ENCODE peak calls at places on chromosomes 3 and 15, in six cellular contexts. K, Y, A, F, Z and V are unnamed samples.

GRCh38 chr15:89486726-89487050 is 9.7 kb downstream of the RHCG start:
- DNase-seq in K (no peak), Y (no peak), A (no peak), F (no peak), Z (no peak), V (no peak)

GRCh38 chr3:173221010-173221409 is 80.0 kb upstream of the SPATA16 start:
- DNase-seq in K (no peak), Y (peak), A (no peak), F (no peak), Z (no peak), V (peak)

GRCh38 chr3:124860599-124860998 is 26.6 kb downstream of the ITGB5 start:
- DNase-seq in K (peak), Y (peak), A (peak), F (peak), Z (peak), V (peak)

GRCh38 chr3:186095584-186096061 is 13.3 kb downstream of the ETV5 start:
- DNase-seq in K (no peak), Y (no peak), A (no peak), F (no peak), Z (peak), V (no peak)

GRCh38 chr15:26166429-26166828 is 303.3 kb upstream of the ATP10A start:
- DNase-seq in K (no peak), Y (no peak), A (no peak), F (no peak), Z (no peak), V (no peak)

GRCh38 chr15:45402955-45403892 is 24.9 kb upstream of the GATM start:
- DNase-seq in K (peak), Y (peak), A (no peak), F (peak), Z (peak), V (peak)

GRCh38 chr3:123186695-123187094 is 15.0 kb upstream of the SEC22A start:
- DNase-seq in K (peak), Y (no peak), A (no peak), F (peak), Z (no peak), V (peak)

GRCh38 chr3:82261013-82261412 is 499.6 kb upstream of the GBE1 start:
- DNase-seq in K (no peak), Y (no peak), A (no peak), F (no peak), Z (no peak), V (no peak)

GRCh38 chr15:64653757-64654156 is 121.6 kb downstream of the RBPMS2 start:
- DNase-seq in K (peak), Y (peak), A (no peak), F (peak), Z (no peak), V (peak)

GRCh38 chr15:88882745-88883144 is 12.6 kb downstream of the HAPLN3 start:
- DNase-seq in K (peak), Y (no peak), A (no peak), F (peak), Z (no peak), V (peak)

GRCh38 chr15:94040523-94041248 is 190.7 kb upstream of the MCTP2 start:
- DNase-seq in K (no peak), Y (no peak), A (no peak), F (peak), Z (no peak), V (no peak)

GRCh38 chr3:43695863-43696262 is 5.1 kb downstream of the ABHD5 start:
- DNase-seq in K (no peak), Y (no peak), A (no peak), F (no peak), Z (no peak), V (no peak)

GRCh38 chr3:66465587-66465986 is 35.2 kb downstream of the LRIG1 start:
- DNase-seq in K (no peak), Y (no peak), A (no peak), F (no peak), Z (no peak), V (no peak)

GRCh38 chr3:114545196-114545595 is 251.4 kb downstream of the TIGIT start:
- DNase-seq in K (no peak), Y (no peak), A (no peak), F (no peak), Z (no peak), V (no peak)

GRCh38 chr15:90336705-90337141 is 15.4 kb upstream of the ZNF774 start:
- DNase-seq in K (no peak), Y (peak), A (no peak), F (peak), Z (no peak), V (no peak)

GRCh38 chr15:80568876-80569605 is 126.1 kb upstream of the ABHD17C start:
- DNase-seq in K (no peak), Y (no peak), A (no peak), F (no peak), Z (no peak), V (no peak)

GRCh38 chr3:178083906-178084823 is 452.1 kb upstream of the KCNMB2 start:
- DNase-seq in K (peak), Y (peak), A (no peak), F (no peak), Z (no peak), V (peak)

GRCh38 chr3:31197941-31198340 is 303.5 kb upstream of the GADL1 start:
- DNase-seq in K (no peak), Y (no peak), A (no peak), F (peak), Z (no peak), V (no peak)

GRCh38 chr3:27721717-27722564 is at the start of gene EOMES:
- DNase-seq in K (peak), Y (peak), A (no peak), F (peak), Z (peak), V (peak)

GRCh38 chr3:64295594-64295993 is 70.3 kb upstream of the PRICKLE2 start:
- DNase-seq in K (peak), Y (peak), A (peak), F (peak), Z (no peak), V (peak)

GRCh38 chr3:140180603-140181002 is 245.6 kb downstream of the CLSTN2 start:
- DNase-seq in K (no peak), Y (no peak), A (no peak), F (peak), Z (no peak), V (no peak)

GRCh38 chr15:50353251-50353998 is 1.6 kb downstream of the GABPB1 start:
- DNase-seq in K (peak), Y (peak), A (peak), F (peak), Z (no peak), V (peak)

GRCh38 chr15:70792171-70792573 is 28.8 kb upstream of the UACA start:
- DNase-seq in K (peak), Y (peak), A (peak), F (peak), Z (no peak), V (peak)

GRCh38 chr15:84023636-84024035 is 211.9 kb upstream of the GOLGA6L4 start:
- DNase-seq in K (peak), Y (peak), A (no peak), F (peak), Z (no peak), V (peak)

DNA sequence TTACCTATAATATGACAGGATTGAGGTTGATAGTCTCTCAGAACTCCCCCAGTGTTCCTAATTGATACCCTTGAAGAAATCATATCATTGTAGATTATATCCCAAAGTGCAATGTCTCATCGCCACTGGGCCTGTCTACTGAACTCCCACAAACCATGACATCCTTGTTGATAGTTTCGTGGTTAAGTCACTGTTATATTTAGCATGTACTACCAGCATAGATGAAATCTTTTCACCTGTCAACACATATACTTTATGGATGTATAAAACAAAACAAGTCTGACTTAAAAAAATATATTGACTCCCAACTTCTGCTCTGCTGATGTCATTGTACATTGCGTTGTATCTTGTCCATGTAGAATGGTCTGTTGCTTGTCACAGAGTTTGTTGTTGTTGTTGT is 128.1 kb downstream of the IQCH start:
- DNase-seq in K (no peak), Y (no peak), A (no peak), F (no peak), Z (no peak), V (no peak)
- TF ChIP-seq CTCF in K (no peak), Y (no peak), A (no peak), F (no peak), Z (no peak), V (no peak)

GRCh38 chr3:12181806-12182205 is 23.1 kb upstream of the TIMP4 start:
- DNase-seq in K (no peak), Y (no peak), A (no peak), F (no peak), Z (no peak), V (no peak)

GRCh38 chr3:12182687-12183441 is 24.2 kb upstream of the TIMP4 start:
- DNase-seq in K (no peak), Y (no peak), A (no peak), F (no peak), Z (no peak), V (no peak)

GRCh38 chr3:12179441-12179840 is 20.7 kb upstream of the TIMP4 start:
- DNase-seq in K (no peak), Y (no peak), A (no peak), F (no peak), Z (no peak), V (no peak)

GRCh38 chr3:12180218-12180617 is 21.5 kb upstream of the TIMP4 start:
- DNase-seq in K (peak), Y (peak), A (no peak), F (peak), Z (peak), V (peak)

DNA sequence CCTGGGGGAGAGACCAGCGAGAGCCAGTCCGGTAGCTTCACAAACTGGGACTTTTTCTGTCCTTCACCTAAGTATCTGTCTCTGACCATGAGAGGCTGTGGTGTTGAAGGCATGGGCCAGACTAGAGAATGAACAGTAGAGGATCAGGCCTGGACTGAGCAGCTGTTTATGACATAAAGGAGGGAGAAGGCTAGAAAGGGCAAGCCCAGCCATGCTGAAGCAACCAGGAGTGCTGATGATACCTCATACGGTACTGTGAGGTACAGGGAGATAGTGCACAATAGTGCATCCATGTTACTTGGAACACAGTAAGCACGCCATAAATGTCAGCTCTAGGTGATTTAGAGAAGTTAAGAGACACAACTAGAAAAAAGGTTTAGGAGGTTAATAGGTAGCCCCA is 22.6 kb upstream of the TIMP4 start:
- DNase-seq in K (no peak), Y (no peak), A (no peak), F (no peak), Z (no peak), V (no peak)
- H3K4me3 ChIP-seq in K (no peak), Y (no peak), A (no peak), F (no peak), Z (no peak), V (no peak)

GRCh38 chr3:46864051-46864881 is 1.0 kb upstream of the MYL3 start:
- DNase-seq in K (no peak), Y (no peak), A (no peak), F (no peak), Z (no peak), V (no peak)
- TF ChIP-seq CTCF in K (no peak), Y (no peak), A (no peak), F (no peak), Z (no peak), V (no peak)

GRCh38 chr15:74129411-74130088 is 836 bp upstream of the ISLR2 start:
- DNase-seq in K (no peak), Y (no peak), A (no peak), F (no peak), Z (no peak), V (no peak)

GRCh38 chr15:74132681-74133070 is 2.3 kb downstream of the ISLR2 start:
- DNase-seq in K (no peak), Y (no peak), A (no peak), F (no peak), Z (no peak), V (no peak)

GRCh38 chr15:74130089-74130848 is at the start of gene ISLR2:
- DNase-seq in K (no peak), Y (no peak), A (no peak), F (no peak), Z (no peak), V (peak)

GRCh38 chr15:74131618-74132191 is 1.3 kb downstream of the ISLR2 start:
- DNase-seq in K (no peak), Y (no peak), A (no peak), F (no peak), Z (no peak), V (no peak)

DNA sequence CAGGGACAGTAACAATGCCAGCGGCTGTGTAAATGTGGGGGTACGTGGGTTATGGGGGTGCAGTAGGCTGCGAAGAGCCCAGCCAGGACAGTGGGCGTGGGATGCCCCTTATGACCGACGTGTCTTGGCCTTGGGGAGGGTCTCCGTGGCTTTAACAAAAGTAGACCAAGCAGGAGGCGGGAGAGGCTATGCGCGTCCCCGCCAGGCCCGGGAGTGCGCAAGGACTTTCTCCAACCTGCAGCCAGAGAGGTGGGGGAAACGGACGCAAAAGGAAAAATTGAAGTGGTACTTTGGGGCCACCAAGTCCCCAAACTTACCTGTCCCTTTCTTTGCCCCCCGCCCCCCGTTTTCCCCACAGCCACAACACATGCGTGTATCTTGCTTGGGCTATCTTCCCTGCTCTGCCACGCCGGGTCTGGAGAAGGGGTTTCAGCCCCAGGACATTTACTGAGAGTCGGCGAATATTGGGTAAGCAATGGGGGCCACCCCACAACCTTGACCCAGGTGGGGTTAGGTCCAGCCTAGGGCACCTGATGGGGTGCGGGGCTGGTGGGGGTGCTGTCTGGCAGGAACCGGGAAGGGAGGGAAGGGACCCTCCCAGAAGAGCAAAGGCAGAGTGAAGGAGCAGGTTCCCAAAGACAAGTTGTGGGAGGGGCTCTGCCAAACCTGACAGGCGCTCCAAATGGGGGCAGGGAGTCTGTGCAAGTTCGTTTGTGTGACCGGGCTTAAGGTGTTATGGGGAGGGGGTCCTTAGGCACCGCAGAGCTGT is 647 bp downstream of the ISLR2 start:
- DNase-seq in K (no peak), Y (no peak), A (no peak), F (no peak), Z (no peak), V (no peak)
- H3K4me3 ChIP-seq in K (no peak), Y (no peak), A (no peak), F (no peak), Z (no peak), V (no peak)